ENCODE peak calls at places on chromosomes 13 and 19, in nine cellular contexts. Z, B, H, M, F, Y, V, W and S are unnamed samples.

GRCh38 chr13:79533781-79534400 is 52.9 kb downstream of the NDFIP2 start:
- DNase-seq in M (no peak), Y (no peak), H (no peak), B (no peak), W (no peak), F (no peak), Z (no peak), V (no peak), S (no peak)

GRCh38 chr13:25675060-25675459 is 303.3 kb downstream of the ATP8A2 start:
- DNase-seq in F (no peak), H (no peak), B (no peak), Z (no peak), Y (no peak), M (no peak), V (no peak), W (no peak), S (no peak)

GRCh38 chr19:7965259-7965841 is 21.9 kb upstream of the TIMM44 start:
- DNase-seq in Y (no peak), Z (no peak), H (no peak), M (no peak), F (no peak), B (no peak), W (no peak), V (no peak), S (no peak)

GRCh38 chr19:8161135-8161646 is 11.8 kb upstream of the FBN3 start:
- DNase-seq in Y (no peak), Z (no peak), W (peak), B (peak), F (no peak), M (no peak), V (peak), H (peak), S (no peak)

GRCh38 chr19:32819415-32820400 is 49.9 kb downstream of the SLC7A9 start:
- DNase-seq in Y (no peak), W (no peak), F (no peak), M (no peak), H (no peak), Z (no peak), B (no peak), V (no peak), S (no peak)

GRCh38 chr13:104847863-104848262 is 1687.6 kb downstream of the EFNB2 start:
- DNase-seq in Z (no peak), B (no peak), Y (no peak), V (peak), H (no peak), W (peak), M (no peak), F (peak), S (no peak)

GRCh38 chr13:70518081-70518480 is 409.8 kb upstream of the KLHL1 start:
- DNase-seq in H (no peak), V (no peak), W (no peak), Y (no peak), B (no peak), M (no peak), Z (no peak), F (no peak), S (no peak)

GRCh38 chr13:109655206-109655600 is 131.2 kb downstream of the IRS2 start:
- DNase-seq in F (no peak), B (no peak), Z (no peak), H (peak), W (no peak), Y (no peak), M (no peak), V (no peak), S (no peak)

GRCh38 chr13:26896986-26897668 is 136.5 kb upstream of the GPR12 start:
- DNase-seq in H (no peak), Z (no peak), F (no peak), M (no peak), B (no peak), Y (no peak), V (peak), W (no peak), S (no peak)

GRCh38 chr19:51491586-51491985 is 10.0 kb downstream of the SIGLEC12 start:
- DNase-seq in B (no peak), Y (no peak), M (no peak), Z (no peak), H (no peak), W (no peak), V (no peak), F (no peak), S (no peak)

GRCh38 chr13:40609972-40610726 is 56.3 kb downstream of the FOXO1 start:
- DNase-seq in H (no peak), M (no peak), B (no peak), W (no peak), F (no peak), Z (no peak), V (no peak), Y (no peak), S (no peak)

GRCh38 chr19:12872941-12873890 is 8.0 kb downstream of the DNASE2 start:
- DNase-seq in F (peak), Z (peak), W (peak), V (no peak), Y (peak), M (no peak), B (no peak), H (no peak), S (peak)

GRCh38 chr13:59531571-59532091 is 632.1 kb downstream of the DIAPH3 start:
- DNase-seq in Z (peak), M (peak), V (peak), F (peak), H (peak), B (peak), Y (peak), W (no peak), S (no peak)